ENCODE peak calls at places on chromosome 14, in five cellular contexts. K is AG20443, Q is Kasumi-1, S is uterus, I is NCI-H2171 treated with DMSO at 0.1 percent for 48 hours. B is an unnamed sample.

GRCh38 chr14:74655597-74656389 is 43.8 kb upstream of the LTBP2 start:
- DNase-seq in K (peak; percentile 71), Q (no peak), S (no peak), I (no peak), B (no peak)

GRCh38 chr14:57884175-57884574 is 18.3 kb upstream of the SLC35F4 start:
- DNase-seq in K (no peak), Q (no peak), S (no peak), I (peak; percentile 31), B (no peak)

GRCh38 chr14:91681893-91682563 is 49.9 kb downstream of the CATSPERB start:
- DNase-seq in K (no peak), Q (no peak), S (no peak), I (no peak), B (no peak)

GRCh38 chr14:67187826-67188225 is 1.4 kb upstream of the GARIN2 start:
- DNase-seq in K (no peak), Q (no peak), S (no peak), I (no peak), B (no peak)

GRCh38 chr14:54828031-54828430 is 74.6 kb downstream of the GCH1 start:
- DNase-seq in K (no peak), Q (no peak), S (no peak), I (no peak), B (no peak)

GRCh38 chr14:96206461-96206860 is 1.8 kb downstream of the BDKRB2 start:
- DNase-seq in K (no peak), Q (no peak), S (no peak), I (no peak), B (no peak)

GRCh38 chr14:22689186-22689585 is 45.0 kb upstream of the OR6J1 start:
- DNase-seq in K (peak; percentile 42), Q (peak; percentile 14), S (no peak), I (no peak), B (no peak)

GRCh38 chr14:62939970-62940369 is 105.3 kb downstream of the KCNH5 start:
- DNase-seq in K (no peak), Q (no peak), S (no peak), I (peak; percentile 90), B (no peak)

GRCh38 chr14:105491366-105492006 is 440 bp downstream of the TEDC1 start:
- DNase-seq in K (peak; percentile 84), Q (peak; percentile 68), S (peak; percentile 73), I (peak; percentile 56), B (peak; percentile 77)

GRCh38 chr14:22536853-22537338 is 52.1 kb downstream of the DAD1 start:
- DNase-seq in K (peak; percentile 93), Q (peak; percentile 52), S (peak; percentile 93), I (peak; percentile 75), B (no peak)

GRCh38 chr14:76109087-76109880 is 42.4 kb upstream of the GPATCH2L start:
- DNase-seq in K (peak; percentile 75), Q (no peak), S (no peak), I (no peak), B (no peak)

GRCh38 chr14:96096639-96097610 is 57.8 kb downstream of the C14orf132 start:
- DNase-seq in K (no peak), Q (no peak), S (peak; percentile 9), I (peak; percentile 44), B (no peak)

GRCh38 chr14:61244051-61244450 is 37.1 kb downstream of the TMEM30B start:
- DNase-seq in K (no peak), Q (no peak), S (no peak), I (peak; percentile 81), B (no peak)

GRCh38 chr14:70315942-70316341 is 43.5 kb downstream of the COX16 start:
- DNase-seq in K (no peak), Q (no peak), S (no peak), I (no peak), B (no peak)

GRCh38 chr14:93045965-93046695 is 69.6 kb downstream of the ITPK1 start:
- DNase-seq in K (peak; percentile 89), Q (no peak), S (no peak), I (no peak), B (no peak)